ENCODE peak calls at places on chromosomes 7 and 10, in six cellular contexts. One of them, this sample, is unnamed.

GRCh38 chr10:97701438-97702064 is 12.0 kb upstream of the MARVELD1 start:
- DNase-seq in WERI-Rb-1: peak
- DNase-seq in CD8-positive, alpha-beta T cell: peak
- DNase-seq in AG09309: no peak
- DNase-seq in GM06990: no peak
- DNase-seq in stomach: peak
- DNase-seq in this sample: peak

GRCh38 chr7:128053023-128053422 is 21.8 kb upstream of the LRRC4 start:
- DNase-seq in AG09309: no peak
- DNase-seq in stomach: no peak
- DNase-seq in CD8-positive, alpha-beta T cell: no peak
- DNase-seq in WERI-Rb-1: no peak
- DNase-seq in GM06990: no peak
- DNase-seq in this sample: no peak

GRCh38 chr7:158734861-158735260 is 30.3 kb upstream of the NCAPG2 start:
- DNase-seq in WERI-Rb-1: no peak
- DNase-seq in GM06990: no peak
- DNase-seq in stomach: no peak
- DNase-seq in CD8-positive, alpha-beta T cell: no peak
- DNase-seq in AG09309: no peak
- DNase-seq in this sample: no peak

GRCh38 chr7:18520450-18521235 is 25.1 kb downstream of the HDAC9 start:
- DNase-seq in stomach: no peak
- DNase-seq in CD8-positive, alpha-beta T cell: no peak
- DNase-seq in AG09309: no peak
- DNase-seq in GM06990: peak
- DNase-seq in WERI-Rb-1: no peak
- DNase-seq in this sample: no peak

GRCh38 chr10:106930751-106931150 is 233.8 kb downstream of the SORCS1 start:
- DNase-seq in stomach: no peak
- DNase-seq in WERI-Rb-1: no peak
- DNase-seq in CD8-positive, alpha-beta T cell: no peak
- DNase-seq in AG09309: no peak
- DNase-seq in GM06990: peak
- DNase-seq in this sample: no peak

GRCh38 chr7:50330701-50331100 is 26.2 kb downstream of the IKZF1 start:
- DNase-seq in stomach: no peak
- DNase-seq in GM06990: no peak
- DNase-seq in CD8-positive, alpha-beta T cell: no peak
- DNase-seq in AG09309: no peak
- DNase-seq in WERI-Rb-1: no peak
- DNase-seq in this sample: no peak

GRCh38 chr7:116434820-116435341 is 64.7 kb upstream of the CAV2 start:
- DNase-seq in AG09309: peak
- DNase-seq in WERI-Rb-1: no peak
- DNase-seq in CD8-positive, alpha-beta T cell: no peak
- DNase-seq in stomach: no peak
- DNase-seq in GM06990: no peak
- DNase-seq in this sample: no peak

GRCh38 chr10:32070645-32071044 is 14.4 kb upstream of the KIF5B start:
- DNase-seq in CD8-positive, alpha-beta T cell: no peak
- DNase-seq in AG09309: no peak
- DNase-seq in stomach: no peak
- DNase-seq in WERI-Rb-1: no peak
- DNase-seq in GM06990: no peak
- DNase-seq in this sample: no peak

GRCh38 chr10:24444337-24444736 is 235.4 kb downstream of the KIAA1217 start:
- DNase-seq in WERI-Rb-1: no peak
- DNase-seq in AG09309: no peak
- DNase-seq in stomach: no peak
- DNase-seq in CD8-positive, alpha-beta T cell: no peak
- DNase-seq in GM06990: no peak
- DNase-seq in this sample: no peak

GRCh38 chr7:519974-520458 is 370 bp upstream of the PDGFA start:
- DNase-seq in stomach: peak
- DNase-seq in CD8-positive, alpha-beta T cell: no peak
- DNase-seq in AG09309: no peak
- DNase-seq in GM06990: peak
- DNase-seq in WERI-Rb-1: no peak
- DNase-seq in this sample: peak

GRCh38 chr10:131074682-131075081 is 236.8 kb downstream of the TCERG1L start:
- DNase-seq in WERI-Rb-1: no peak
- DNase-seq in GM06990: no peak
- DNase-seq in CD8-positive, alpha-beta T cell: no peak
- DNase-seq in stomach: no peak
- DNase-seq in AG09309: no peak
- DNase-seq in this sample: peak

GRCh38 chr7:131607291-131608111 is 51.1 kb upstream of the PODXL start:
- DNase-seq in stomach: no peak
- DNase-seq in WERI-Rb-1: no peak
- DNase-seq in GM06990: no peak
- DNase-seq in AG09309: no peak
- DNase-seq in CD8-positive, alpha-beta T cell: no peak
- DNase-seq in this sample: no peak

GRCh38 chr7:39187130-39187529 is 209.4 kb downstream of the POU6F2 start:
- DNase-seq in stomach: no peak
- DNase-seq in CD8-positive, alpha-beta T cell: no peak
- DNase-seq in GM06990: no peak
- DNase-seq in WERI-Rb-1: no peak
- DNase-seq in AG09309: no peak
- DNase-seq in this sample: no peak

GRCh38 chr7:74104702-74105101 is 21.1 kb downstream of the LIMK1 start:
- DNase-seq in WERI-Rb-1: no peak
- DNase-seq in AG09309: no peak
- DNase-seq in stomach: no peak
- DNase-seq in CD8-positive, alpha-beta T cell: no peak
- DNase-seq in GM06990: no peak
- DNase-seq in this sample: peak

GRCh38 chr10:80161321-80162084 is 29.0 kb downstream of the PLAC9 start:
- DNase-seq in AG09309: no peak
- DNase-seq in stomach: no peak
- DNase-seq in WERI-Rb-1: no peak
- DNase-seq in CD8-positive, alpha-beta T cell: no peak
- DNase-seq in GM06990: no peak
- DNase-seq in this sample: peak

GRCh38 chr7:84510501-84510900 is 315.9 kb upstream of the SEMA3A start:
- DNase-seq in stomach: no peak
- DNase-seq in GM06990: no peak
- DNase-seq in CD8-positive, alpha-beta T cell: no peak
- DNase-seq in WERI-Rb-1: no peak
- DNase-seq in AG09309: no peak
- DNase-seq in this sample: no peak

GRCh38 chr10:102729090-102730026 is 14.4 kb upstream of the WBP1L start:
- DNase-seq in AG09309: no peak
- DNase-seq in stomach: peak
- DNase-seq in CD8-positive, alpha-beta T cell: peak
- DNase-seq in GM06990: peak
- DNase-seq in WERI-Rb-1: peak
- DNase-seq in this sample: peak

GRCh38 chr10:133359554-133359971 is 1.7 kb upstream of the FUOM start:
- DNase-seq in WERI-Rb-1: no peak
- DNase-seq in GM06990: no peak
- DNase-seq in CD8-positive, alpha-beta T cell: peak
- DNase-seq in AG09309: no peak
- DNase-seq in stomach: peak
- DNase-seq in this sample: peak

GRCh38 chr10:72337039-72337629 is 17.6 kb downstream of the DNAJB12 start:
- DNase-seq in stomach: peak
- DNase-seq in CD8-positive, alpha-beta T cell: peak
- DNase-seq in WERI-Rb-1: peak
- DNase-seq in AG09309: no peak
- DNase-seq in GM06990: no peak
- DNase-seq in this sample: peak

GRCh38 chr7:151699147-151699546 is 177.8 kb downstream of the PRKAG2 start:
- DNase-seq in WERI-Rb-1: no peak
- DNase-seq in GM06990: no peak
- DNase-seq in AG09309: peak
- DNase-seq in stomach: no peak
- DNase-seq in CD8-positive, alpha-beta T cell: no peak
- DNase-seq in this sample: no peak

GRCh38 chr7:142177869-142178268 is 66.4 kb downstream of the MGAM2 start:
- DNase-seq in GM06990: no peak
- DNase-seq in WERI-Rb-1: no peak
- DNase-seq in stomach: no peak
- DNase-seq in CD8-positive, alpha-beta T cell: no peak
- DNase-seq in AG09309: no peak
- DNase-seq in this sample: no peak

GRCh38 chr7:139457153-139457946 is 26.1 kb downstream of the KLRG2 start:
- DNase-seq in GM06990: no peak
- DNase-seq in CD8-positive, alpha-beta T cell: no peak
- DNase-seq in AG09309: no peak
- DNase-seq in stomach: no peak
- DNase-seq in WERI-Rb-1: no peak
- DNase-seq in this sample: no peak

GRCh38 chr10:85527610-85528317 is 838.8 kb downstream of the GRID1 start:
- DNase-seq in AG09309: no peak
- DNase-seq in stomach: no peak
- DNase-seq in CD8-positive, alpha-beta T cell: no peak
- DNase-seq in WERI-Rb-1: no peak
- DNase-seq in GM06990: no peak
- DNase-seq in this sample: no peak

GRCh38 chr10:28241766-28242399 is 61.0 kb downstream of the MPP7 start:
- DNase-seq in GM06990: no peak
- DNase-seq in stomach: no peak
- DNase-seq in CD8-positive, alpha-beta T cell: peak
- DNase-seq in WERI-Rb-1: peak
- DNase-seq in AG09309: peak
- DNase-seq in this sample: peak

GRCh38 chr10:29886299-29886698 is 173.1 kb downstream of the JCAD start:
- DNase-seq in GM06990: no peak
- DNase-seq in stomach: no peak
- DNase-seq in WERI-Rb-1: no peak
- DNase-seq in CD8-positive, alpha-beta T cell: no peak
- DNase-seq in AG09309: no peak
- DNase-seq in this sample: no peak

GRCh38 chr7:66452165-66452564 is 176.5 kb upstream of the KCTD7 start:
- DNase-seq in WERI-Rb-1: no peak
- DNase-seq in AG09309: no peak
- DNase-seq in stomach: no peak
- DNase-seq in GM06990: no peak
- DNase-seq in CD8-positive, alpha-beta T cell: no peak
- DNase-seq in this sample: no peak

GRCh38 chr10:130547368-130547767 is 411.2 kb downstream of the GLRX3 start:
- DNase-seq in AG09309: no peak
- DNase-seq in WERI-Rb-1: peak
- DNase-seq in stomach: no peak
- DNase-seq in CD8-positive, alpha-beta T cell: no peak
- DNase-seq in GM06990: no peak
- DNase-seq in this sample: peak

DNA sequence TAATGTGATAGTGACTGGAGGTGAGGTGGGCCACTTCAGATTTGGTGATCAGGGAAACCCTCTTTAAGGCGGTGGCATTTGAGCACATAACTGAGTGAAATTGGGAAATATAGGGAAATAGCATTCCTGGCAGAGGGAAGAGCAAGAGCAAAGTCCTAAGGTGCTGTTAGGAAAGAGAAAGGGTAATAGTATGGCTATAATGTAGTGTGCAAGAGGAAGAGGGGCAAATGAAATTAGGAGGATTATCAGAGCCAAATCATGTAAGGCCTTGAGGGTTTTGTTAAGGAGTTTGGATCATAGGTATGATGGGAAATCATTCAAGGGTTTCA is 27.8 kb upstream of the CYP26C1 start:
- DNase-seq in stomach: no peak
- DNase-seq in CD8-positive, alpha-beta T cell: no peak
- DNase-seq in GM06990: no peak
- DNase-seq in AG09309: no peak
- DNase-seq in WERI-Rb-1: no peak
- DNase-seq in this sample: no peak
- H3K4me3 ChIP-seq in stomach: no peak
- H3K4me3 ChIP-seq in CD8-positive, alpha-beta T cell: no peak
- H3K4me3 ChIP-seq in GM06990: no peak
- H3K4me3 ChIP-seq in AG09309: no peak
- H3K4me3 ChIP-seq in WERI-Rb-1: no peak
- H3K4me3 ChIP-seq in this sample: no peak

GRCh38 chr10:36476399-36476798 is 649.0 kb upstream of the ANKRD30A start:
- DNase-seq in CD8-positive, alpha-beta T cell: no peak
- DNase-seq in GM06990: no peak
- DNase-seq in stomach: no peak
- DNase-seq in AG09309: no peak
- DNase-seq in WERI-Rb-1: no peak
- DNase-seq in this sample: no peak

GRCh38 chr10:36474456-36474855 is 650.9 kb upstream of the ANKRD30A start:
- DNase-seq in stomach: no peak
- DNase-seq in GM06990: no peak
- DNase-seq in WERI-Rb-1: peak
- DNase-seq in AG09309: no peak
- DNase-seq in CD8-positive, alpha-beta T cell: no peak
- DNase-seq in this sample: no peak

GRCh38 chr10:36475746-36476145 is 649.7 kb upstream of the ANKRD30A start:
- DNase-seq in WERI-Rb-1: no peak
- DNase-seq in stomach: no peak
- DNase-seq in CD8-positive, alpha-beta T cell: no peak
- DNase-seq in GM06990: no peak
- DNase-seq in AG09309: no peak
- DNase-seq in this sample: no peak

GRCh38 chr10:36473122-36473521 is 652.3 kb upstream of the ANKRD30A start:
- DNase-seq in GM06990: no peak
- DNase-seq in stomach: no peak
- DNase-seq in AG09309: no peak
- DNase-seq in WERI-Rb-1: no peak
- DNase-seq in CD8-positive, alpha-beta T cell: no peak
- DNase-seq in this sample: no peak

GRCh38 chr10:36479073-36479472 is 646.3 kb upstream of the ANKRD30A start:
- DNase-seq in GM06990: no peak
- DNase-seq in AG09309: no peak
- DNase-seq in WERI-Rb-1: no peak
- DNase-seq in stomach: no peak
- DNase-seq in CD8-positive, alpha-beta T cell: no peak
- DNase-seq in this sample: no peak
- H3K4me3 ChIP-seq in GM06990: no peak
- H3K4me3 ChIP-seq in AG09309: no peak
- H3K4me3 ChIP-seq in WERI-Rb-1: no peak
- H3K4me3 ChIP-seq in stomach: no peak
- H3K4me3 ChIP-seq in CD8-positive, alpha-beta T cell: no peak
- H3K4me3 ChIP-seq in this sample: no peak

DNA sequence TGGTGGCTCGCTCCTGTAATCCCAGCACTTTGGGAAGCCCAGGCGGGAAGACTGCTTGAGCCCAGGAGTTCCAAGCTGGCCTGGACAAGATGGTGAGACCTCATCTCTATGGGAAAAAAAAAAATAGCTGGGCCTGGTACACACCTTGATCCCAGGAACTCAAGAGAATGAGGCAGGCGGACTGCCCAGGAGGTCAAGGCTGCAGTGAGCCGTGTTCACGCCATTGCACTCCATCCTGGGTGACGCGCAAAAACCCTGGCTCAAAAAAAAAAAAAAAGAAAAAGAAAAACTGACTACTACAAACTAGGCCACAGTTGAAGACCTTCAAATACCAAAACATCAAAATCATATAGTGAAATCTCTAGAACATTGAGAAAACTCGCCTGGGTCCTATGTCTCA is 3.9 kb downstream of the BRAT1 start:
- DNase-seq in stomach: no peak
- DNase-seq in CD8-positive, alpha-beta T cell: no peak
- DNase-seq in GM06990: no peak
- DNase-seq in AG09309: no peak
- DNase-seq in WERI-Rb-1: no peak
- DNase-seq in this sample: no peak
- H3K4me3 ChIP-seq in stomach: no peak
- H3K4me3 ChIP-seq in CD8-positive, alpha-beta T cell: no peak
- H3K4me3 ChIP-seq in GM06990: no peak
- H3K4me3 ChIP-seq in AG09309: no peak
- H3K4me3 ChIP-seq in WERI-Rb-1: no peak
- H3K4me3 ChIP-seq in this sample: no peak

GRCh38 chr10:44967596-44967995 is 8.0 kb downstream of the RASSF4 start:
- DNase-seq in WERI-Rb-1: no peak
- DNase-seq in GM06990: no peak
- DNase-seq in stomach: no peak
- DNase-seq in CD8-positive, alpha-beta T cell: no peak
- DNase-seq in AG09309: no peak
- DNase-seq in this sample: no peak
- H3K4me3 ChIP-seq in WERI-Rb-1: no peak
- H3K4me3 ChIP-seq in GM06990: no peak
- H3K4me3 ChIP-seq in stomach: no peak
- H3K4me3 ChIP-seq in CD8-positive, alpha-beta T cell: no peak
- H3K4me3 ChIP-seq in AG09309: no peak
- H3K4me3 ChIP-seq in this sample: no peak

This sample was measured in H7.